ENCODE peak calls at places on chromosomes 5 and 9, in five cellular contexts. One of them, this sample, is unnamed.
A peak's percentile ranks its signal among the peaks of the same experiment; 100 is the strongest.

GRCh38 chr9:128245293-128246151 is 30.3 kb downstream of the GOLGA2 start:
- DNase-seq in tibial artery: no peak
- DNase-seq in right atrium auricular region: no peak
- DNase-seq in HFF-Myc: peak; percentile 86
- DNase-seq in kidney: peak; percentile 79
- DNase-seq in this sample: no peak

GRCh38 chr5:78065663-78066062 is 228.8 kb downstream of the AP3B1 start:
- DNase-seq in HFF-Myc: no peak
- DNase-seq in right atrium auricular region: no peak
- DNase-seq in tibial artery: no peak
- DNase-seq in kidney: no peak
- DNase-seq in this sample: no peak

GRCh38 chr9:116499434-116499833 is 187.7 kb upstream of the TRIM32 start:
- DNase-seq in HFF-Myc: no peak
- DNase-seq in tibial artery: no peak
- DNase-seq in kidney: no peak
- DNase-seq in right atrium auricular region: no peak
- DNase-seq in this sample: no peak

GRCh38 chr9:36966371-36967097 is 67.5 kb downstream of the PAX5 start:
- DNase-seq in right atrium auricular region: no peak
- DNase-seq in HFF-Myc: no peak
- DNase-seq in tibial artery: no peak
- DNase-seq in kidney: no peak
- DNase-seq in this sample: no peak

GRCh38 chr5:138441221-138441620 is 2.4 kb downstream of the REEP2 start:
- DNase-seq in kidney: no peak
- DNase-seq in right atrium auricular region: no peak
- DNase-seq in tibial artery: no peak
- DNase-seq in HFF-Myc: no peak
- DNase-seq in this sample: no peak

GRCh38 chr9:116701940-116702642 is 15.0 kb downstream of the TRIM32 start:
- DNase-seq in right atrium auricular region: no peak
- DNase-seq in kidney: no peak
- DNase-seq in tibial artery: no peak
- DNase-seq in HFF-Myc: no peak
- DNase-seq in this sample: no peak

GRCh38 chr5:39584921-39585320 is 160.1 kb upstream of the DAB2 start:
- DNase-seq in kidney: no peak
- DNase-seq in right atrium auricular region: no peak
- DNase-seq in tibial artery: no peak
- DNase-seq in HFF-Myc: no peak
- DNase-seq in this sample: no peak

GRCh38 chr5:179734536-179735164 is 2.0 kb downstream of the MAML1 start:
- DNase-seq in HFF-Myc: no peak
- DNase-seq in kidney: no peak
- DNase-seq in tibial artery: no peak
- DNase-seq in right atrium auricular region: no peak
- DNase-seq in this sample: no peak

GRCh38 chr9:131867611-131868192 is 127.8 kb upstream of the RAPGEF1 start:
- DNase-seq in kidney: peak; percentile 32
- DNase-seq in right atrium auricular region: no peak
- DNase-seq in tibial artery: no peak
- DNase-seq in HFF-Myc: no peak
- DNase-seq in this sample: no peak

GRCh38 chr9:120221844-120222243 is 358.1 kb downstream of the CDK5RAP2 start:
- DNase-seq in kidney: no peak
- DNase-seq in tibial artery: no peak
- DNase-seq in right atrium auricular region: no peak
- DNase-seq in HFF-Myc: no peak
- DNase-seq in this sample: no peak

GRCh38 chr5:135426102-135427082 is 20.8 kb downstream of the DCANP1 start:
- DNase-seq in HFF-Myc: peak; percentile 39
- DNase-seq in right atrium auricular region: no peak
- DNase-seq in kidney: no peak
- DNase-seq in tibial artery: no peak
- DNase-seq in this sample: no peak

GRCh38 chr5:98454904-98455303 is 318.6 kb upstream of the RGMB start:
- DNase-seq in tibial artery: no peak
- DNase-seq in right atrium auricular region: no peak
- DNase-seq in kidney: no peak
- DNase-seq in HFF-Myc: peak; percentile 89
- DNase-seq in this sample: peak; percentile 87

GRCh38 chr9:113803811-113804589 is 72.1 kb upstream of the ZNF618 start:
- DNase-seq in right atrium auricular region: no peak
- DNase-seq in HFF-Myc: no peak
- DNase-seq in kidney: no peak
- DNase-seq in tibial artery: no peak
- DNase-seq in this sample: no peak

GRCh38 chr5:55308254-55308836 is 556 bp downstream of the MTREX start:
- DNase-seq in right atrium auricular region: no peak
- DNase-seq in HFF-Myc: no peak
- DNase-seq in tibial artery: no peak
- DNase-seq in kidney: no peak
- DNase-seq in this sample: no peak

GRCh38 chr9:129081388-129081889 is 528 bp downstream of the DOLPP1 start:
- DNase-seq in right atrium auricular region: no peak
- DNase-seq in HFF-Myc: no peak
- DNase-seq in tibial artery: no peak
- DNase-seq in kidney: no peak
- DNase-seq in this sample: no peak

GRCh38 chr5:174542466-174542865 is 181.9 kb upstream of the MSX2 start:
- DNase-seq in kidney: no peak
- DNase-seq in right atrium auricular region: no peak
- DNase-seq in tibial artery: no peak
- DNase-seq in HFF-Myc: no peak
- DNase-seq in this sample: no peak

GRCh38 chr9:1216532-1216931 is 166.4 kb downstream of the DMRT2 start:
- DNase-seq in HFF-Myc: no peak
- DNase-seq in kidney: no peak
- DNase-seq in right atrium auricular region: no peak
- DNase-seq in tibial artery: no peak
- DNase-seq in this sample: no peak

GRCh38 chr9:78074385-78075291 is 43.0 kb upstream of the GNAQ start:
- DNase-seq in tibial artery: no peak
- DNase-seq in kidney: no peak
- DNase-seq in right atrium auricular region: no peak
- DNase-seq in HFF-Myc: no peak
- DNase-seq in this sample: no peak

GRCh38 chr9:109256381-109256780 is 64.5 kb downstream of the EPB41L4B start:
- DNase-seq in right atrium auricular region: no peak
- DNase-seq in HFF-Myc: no peak
- DNase-seq in tibial artery: no peak
- DNase-seq in kidney: no peak
- DNase-seq in this sample: peak; percentile 40

GRCh38 chr9:136255896-136256890 is 10.6 kb upstream of the QSOX2 start:
- DNase-seq in right atrium auricular region: no peak
- DNase-seq in HFF-Myc: no peak
- DNase-seq in kidney: peak; percentile 58
- DNase-seq in tibial artery: no peak
- DNase-seq in this sample: no peak

GRCh38 chr5:169004551-169004950 is 296.4 kb downstream of the SLIT3 start:
- DNase-seq in tibial artery: no peak
- DNase-seq in right atrium auricular region: no peak
- DNase-seq in kidney: no peak
- DNase-seq in HFF-Myc: no peak
- DNase-seq in this sample: no peak

GRCh38 chr9:19239955-19240354 is 9.5 kb downstream of the DENND4C start:
- DNase-seq in HFF-Myc: no peak
- DNase-seq in kidney: no peak
- DNase-seq in tibial artery: no peak
- DNase-seq in right atrium auricular region: no peak
- DNase-seq in this sample: no peak

GRCh38 chr9:79568337-79569084 is 3.3 kb upstream of the TLE4 start:
- DNase-seq in kidney: no peak
- DNase-seq in tibial artery: no peak
- DNase-seq in HFF-Myc: no peak
- DNase-seq in right atrium auricular region: no peak
- DNase-seq in this sample: no peak

GRCh38 chr9:124399999-124400940 is 15.0 kb downstream of the PSMB7 start:
- DNase-seq in right atrium auricular region: no peak
- DNase-seq in kidney: no peak
- DNase-seq in HFF-Myc: no peak
- DNase-seq in tibial artery: no peak
- DNase-seq in this sample: no peak

GRCh38 chr9:93958121-93958874 is 3.1 kb upstream of the BARX1 start:
- DNase-seq in right atrium auricular region: no peak
- DNase-seq in HFF-Myc: no peak
- DNase-seq in tibial artery: no peak
- DNase-seq in kidney: no peak
- DNase-seq in this sample: no peak

GRCh38 chr9:106932675-106933074 is 69.7 kb downstream of the ZNF462 start:
- DNase-seq in tibial artery: no peak
- DNase-seq in HFF-Myc: no peak
- DNase-seq in kidney: no peak
- DNase-seq in right atrium auricular region: no peak
- DNase-seq in this sample: no peak

GRCh38 chr9:517993-518392 is 303.3 kb downstream of the DOCK8 start:
- DNase-seq in right atrium auricular region: no peak
- DNase-seq in tibial artery: no peak
- DNase-seq in kidney: no peak
- DNase-seq in HFF-Myc: no peak
- DNase-seq in this sample: no peak

GRCh38 chr5:39209924-39210323 is 9.4 kb downstream of the FYB1 start:
- DNase-seq in right atrium auricular region: no peak
- DNase-seq in kidney: peak; percentile 68
- DNase-seq in HFF-Myc: no peak
- DNase-seq in tibial artery: no peak
- DNase-seq in this sample: no peak

GRCh38 chr9:93591301-93591700 is 14.9 kb downstream of the PHF2 start:
- DNase-seq in HFF-Myc: no peak
- DNase-seq in right atrium auricular region: no peak
- DNase-seq in kidney: no peak
- DNase-seq in tibial artery: no peak
- DNase-seq in this sample: no peak

GRCh38 chr9:32351845-32352244 is 32.6 kb upstream of the ACO1 start:
- DNase-seq in HFF-Myc: no peak
- DNase-seq in tibial artery: no peak
- DNase-seq in kidney: no peak
- DNase-seq in right atrium auricular region: no peak
- DNase-seq in this sample: no peak

GRCh38 chr5:159459951-159460538 is 129.8 kb upstream of the IL12B start:
- DNase-seq in right atrium auricular region: peak; percentile 42
- DNase-seq in tibial artery: no peak
- DNase-seq in kidney: no peak
- DNase-seq in HFF-Myc: no peak
- DNase-seq in this sample: no peak

GRCh38 chr5:32538031-32538547 is 47.3 kb upstream of the SUB1 start:
- DNase-seq in kidney: no peak
- DNase-seq in right atrium auricular region: no peak
- DNase-seq in HFF-Myc: no peak
- DNase-seq in tibial artery: no peak
- DNase-seq in this sample: no peak

GRCh38 chr5:66238435-66238834 is 94.3 kb downstream of the SREK1 start:
- DNase-seq in right atrium auricular region: no peak
- DNase-seq in HFF-Myc: no peak
- DNase-seq in tibial artery: no peak
- DNase-seq in kidney: no peak
- DNase-seq in this sample: no peak

GRCh38 chr9:137430723-137431415 is 7.7 kb downstream of the NOXA1 start:
- DNase-seq in kidney: peak; percentile 68
- DNase-seq in right atrium auricular region: no peak
- DNase-seq in tibial artery: no peak
- DNase-seq in HFF-Myc: no peak
- DNase-seq in this sample: no peak

GRCh38 chr9:69542942-69543704 is 129.0 kb downstream of the APBA1 start:
- DNase-seq in tibial artery: no peak
- DNase-seq in kidney: no peak
- DNase-seq in right atrium auricular region: no peak
- DNase-seq in HFF-Myc: no peak
- DNase-seq in this sample: no peak

DNA sequence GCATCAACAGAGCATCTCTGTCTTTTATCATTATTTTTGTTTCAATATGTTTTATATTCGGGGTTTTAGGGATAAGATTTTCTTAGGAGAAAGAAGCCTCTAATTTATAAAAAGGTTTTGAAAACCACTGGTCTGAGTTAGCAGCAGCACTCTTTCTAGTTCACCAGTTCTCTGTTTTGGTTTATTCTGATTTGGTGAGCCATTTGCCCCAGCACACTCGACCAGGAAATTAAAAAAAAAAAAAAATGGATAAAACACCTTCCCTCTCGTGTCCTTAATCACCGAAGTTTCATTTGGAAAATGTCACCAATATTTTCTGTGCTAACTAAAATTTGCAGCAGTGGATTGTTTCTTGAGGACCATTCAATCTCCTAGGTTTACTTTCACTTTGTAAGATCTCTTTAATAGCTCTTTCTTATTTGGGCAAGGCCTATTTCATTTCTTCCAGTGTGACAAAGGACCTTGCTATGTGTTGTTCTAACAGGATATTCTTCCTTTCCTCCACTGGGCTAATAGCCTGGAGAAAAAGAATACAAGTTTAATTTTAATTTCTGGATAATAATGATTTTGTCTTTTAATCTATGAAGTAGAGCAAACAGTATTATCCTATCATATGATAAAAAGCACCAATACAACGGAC is 57.8 kb upstream of the ANXA1 start:
- DNase-seq in tibial artery: no peak
- DNase-seq in right atrium auricular region: no peak
- DNase-seq in kidney: no peak
- DNase-seq in HFF-Myc: no peak
- DNase-seq in this sample: no peak
- H3K4me3 ChIP-seq in tibial artery: peak overlapping the region; percentile 37
- H3K4me3 ChIP-seq in right atrium auricular region: no peak overlapping the region
- H3K4me3 ChIP-seq in kidney: peak overlapping the region; percentile 49
- H3K4me3 ChIP-seq in HFF-Myc: no peak overlapping the region
- H3K4me3 ChIP-seq in this sample: no peak overlapping the region

DNA sequence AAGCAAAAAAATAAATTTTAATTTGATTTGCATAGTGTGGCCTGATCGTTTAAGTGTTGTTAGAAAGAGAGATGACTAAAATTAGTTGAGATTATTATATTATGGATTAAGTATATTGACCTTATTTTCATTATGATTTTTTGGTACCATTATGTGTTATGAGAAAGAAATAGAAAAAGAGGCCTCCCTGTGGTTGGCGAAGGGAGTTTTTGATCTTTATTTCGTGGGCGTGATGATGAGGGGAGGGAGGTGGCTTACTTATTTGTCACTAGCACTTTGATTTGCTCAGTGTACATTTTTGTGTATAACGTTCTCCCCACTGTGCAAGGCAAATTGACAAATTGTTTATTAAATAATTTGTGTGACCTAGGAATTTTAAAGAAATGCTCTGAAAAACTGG is 2.8 kb downstream of the DAPK1 start:
- DNase-seq in right atrium auricular region: no peak
- DNase-seq in HFF-Myc: no peak
- DNase-seq in tibial artery: no peak
- DNase-seq in kidney: no peak
- DNase-seq in this sample: no peak
- TF ChIP-seq CTCF in right atrium auricular region: no peak
- TF ChIP-seq CTCF in HFF-Myc: no peak
- TF ChIP-seq CTCF in tibial artery: no peak
- TF ChIP-seq CTCF in kidney: no peak
- TF ChIP-seq CTCF in this sample: no peak

GRCh38 chr5:37736397-37736796 is 103.4 kb downstream of the GDNF start:
- DNase-seq in kidney: no peak
- DNase-seq in HFF-Myc: no peak
- DNase-seq in right atrium auricular region: no peak
- DNase-seq in tibial artery: no peak
- DNase-seq in this sample: no peak
- H3K4me3 ChIP-seq in kidney: no peak overlapping the region
- H3K4me3 ChIP-seq in HFF-Myc: no peak overlapping the region
- H3K4me3 ChIP-seq in right atrium auricular region: no peak overlapping the region
- H3K4me3 ChIP-seq in tibial artery: no peak overlapping the region
- H3K4me3 ChIP-seq in this sample: no peak overlapping the region

GRCh38 chr5:9774472-9775079 is 144.4 kb upstream of the TAS2R1 start:
- DNase-seq in kidney: no peak
- DNase-seq in HFF-Myc: no peak
- DNase-seq in right atrium auricular region: no peak
- DNase-seq in tibial artery: no peak
- DNase-seq in this sample: no peak
- TF ChIP-seq CTCF in kidney: no peak
- TF ChIP-seq CTCF in HFF-Myc: peak; percentile 42
- TF ChIP-seq CTCF in right atrium auricular region: no peak
- TF ChIP-seq CTCF in tibial artery: no peak
- TF ChIP-seq CTCF in this sample: peak; percentile 32